ENCODE peak calls at places on chromosomes 5 and 9, in six cellular contexts. Q, L, Z, A, J and Y are unnamed samples.

GRCh38 chr5:20469792-20470191 is 481.8 kb upstream of the CDH18 start:
- DNase-seq in Z (no peak), Q (no peak), A (no peak), J (no peak), L (no peak), Y (no peak)

GRCh38 chr5:96657068-96657467 is 5.1 kb upstream of the CAST start:
- DNase-seq in Z (no peak), L (no peak), A (no peak), J (no peak), Q (peak), Y (peak)

GRCh38 chr5:96004754-96005153 is 43.1 kb upstream of the ELL2 start:
- DNase-seq in Q (no peak), Z (no peak), J (no peak), L (no peak), A (no peak), Y (no peak)

GRCh38 chr5:2764581-2764980 is 13.1 kb upstream of the IRX2 start:
- DNase-seq in L (no peak), A (no peak), Q (no peak), Z (no peak), J (no peak), Y (no peak)

GRCh38 chr5:81750308-81751008 is 439 bp downstream of the SSBP2 start:
- DNase-seq in Z (no peak), Q (no peak), J (no peak), A (no peak), L (no peak), Y (no peak)

GRCh38 chr9:115146581-115147021 is 28.6 kb upstream of the TNC start:
- DNase-seq in L (peak), Z (no peak), J (no peak), A (no peak), Q (peak), Y (peak)

GRCh38 chr5:173472164-173472563 is 143.9 kb upstream of the STC2 start:
- DNase-seq in Z (no peak), L (no peak), J (no peak), Q (peak), A (no peak), Y (peak)

GRCh38 chr5:172678902-172679301 is 37.8 kb downstream of the NEURL1B start:
- DNase-seq in Q (no peak), L (no peak), A (no peak), J (no peak), Z (no peak), Y (no peak)

GRCh38 chr9:33044677-33045282 is 19.7 kb downstream of the DNAJA1 start:
- DNase-seq in J (no peak), Q (no peak), L (peak), A (peak), Z (peak), Y (no peak)

GRCh38 chr9:129464972-129465833 is 155.7 kb downstream of the C9orf50 start:
- DNase-seq in A (no peak), Q (peak), Z (no peak), J (no peak), L (no peak), Y (peak)

GRCh38 chr9:3189113-3189861 is 336.5 kb downstream of the RFX3 start:
- DNase-seq in Z (no peak), J (no peak), A (no peak), Q (no peak), L (no peak), Y (no peak)

GRCh38 chr5:168852329-168852728 is 273.2 kb upstream of the PANK3 start:
- DNase-seq in J (no peak), L (no peak), Z (no peak), A (no peak), Q (no peak), Y (no peak)

GRCh38 chr9:137477778-137478612 is 18.9 kb upstream of the NSMF start:
- DNase-seq in Z (no peak), Q (no peak), L (no peak), J (no peak), A (no peak), Y (no peak)

GRCh38 chr9:12776775-12777055 is 1.9 kb downstream of the LURAP1L start:
- DNase-seq in L (no peak), Z (no peak), J (no peak), Q (peak), A (no peak), Y (peak)

GRCh38 chr5:37717613-37718431 is 122.0 kb downstream of the GDNF start:
- DNase-seq in J (no peak), Z (no peak), A (no peak), L (peak), Q (peak), Y (peak)

GRCh38 chr5:170151105-170151831 is 45.6 kb downstream of the FOXI1 start:
- DNase-seq in A (peak), J (peak), L (peak), Z (no peak), Q (peak), Y (peak)

GRCh38 chr9:91782711-91783214 is 167.3 kb downstream of the ROR2 start:
- DNase-seq in J (no peak), Z (no peak), A (no peak), Q (no peak), L (no peak), Y (no peak)

GRCh38 chr9:87381746-87382145 is 115.9 kb upstream of the DAPK1 start:
- DNase-seq in A (no peak), J (no peak), L (no peak), Z (no peak), Q (no peak), Y (no peak)

GRCh38 chr9:131036529-131037335 is 27.8 kb downstream of the LAMC3 start:
- DNase-seq in J (no peak), A (no peak), Z (no peak), Q (no peak), L (no peak), Y (no peak)

DNA sequence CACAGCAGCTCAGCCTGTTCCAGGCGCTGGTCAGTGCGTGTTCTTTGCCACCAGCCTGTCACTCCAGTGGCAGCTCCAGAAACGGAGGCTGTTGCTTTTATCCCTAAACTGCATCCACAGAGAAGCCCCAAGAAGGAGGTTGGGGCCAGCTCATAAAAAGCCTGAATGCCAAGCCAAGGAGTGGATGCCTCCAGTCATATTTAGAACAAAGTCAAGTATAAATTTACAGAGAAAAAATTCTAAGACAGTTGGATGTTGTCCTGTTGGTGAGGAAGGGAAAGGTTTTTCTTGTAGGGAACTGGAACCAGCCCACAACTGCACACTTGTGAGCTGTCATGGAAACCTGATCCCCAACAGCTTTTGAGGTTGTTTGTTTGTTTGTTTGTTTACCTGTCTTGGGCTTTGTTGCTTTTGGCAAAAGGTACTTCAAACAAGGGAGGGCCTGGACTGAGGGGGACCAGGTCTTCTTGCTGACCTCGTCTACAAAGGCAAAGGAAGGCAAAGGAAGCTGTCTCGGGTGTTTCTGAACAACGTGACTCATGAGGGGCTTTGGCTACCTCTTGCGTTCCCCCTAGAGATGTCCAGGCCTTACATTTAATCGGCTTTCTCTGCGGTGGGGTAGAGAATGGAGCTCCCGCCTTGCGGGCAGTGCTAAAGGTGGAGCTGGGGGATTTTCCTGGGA is 36.7 kb downstream of the OLFML2A start:
- DNase-seq in J (no peak), L (peak), A (no peak), Z (no peak), Q (no peak), Y (no peak)
- H4K8ac ChIP-seq in J (no peak), L (no peak), A (no peak), Z (no peak), Q (peak), Y (peak)

DNA sequence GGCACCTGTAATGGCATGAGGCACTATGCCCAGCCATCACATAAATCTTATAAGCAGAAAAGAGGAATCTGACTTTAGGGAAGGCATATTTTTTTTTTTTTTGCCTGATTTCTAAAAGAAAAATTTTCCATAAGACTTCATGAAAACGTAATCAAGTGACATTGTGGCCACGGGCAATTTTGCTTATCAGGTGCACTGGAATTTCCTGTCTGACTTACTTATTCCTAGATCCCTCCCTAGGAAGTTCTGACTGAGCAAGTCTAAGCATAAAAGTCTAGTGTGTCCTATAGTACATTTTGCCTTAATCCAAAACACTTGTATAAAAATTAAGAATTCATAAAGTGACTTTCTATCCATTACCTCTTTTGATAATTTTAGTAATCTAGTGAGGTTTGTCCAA is 12.5 kb downstream of the C5orf46 start:
- DNase-seq in Q (no peak), Z (no peak), A (no peak), J (no peak), L (no peak), Y (no peak)
- H3K4ac ChIP-seq in Q (no peak), Z (no peak), A (no peak), J (no peak), L (no peak), Y (no peak)

GRCh38 chr5:157509587-157509986 is 49.6 kb downstream of the NIPAL4 start:
- DNase-seq in L (no peak), J (no peak), A (no peak), Q (no peak), Z (no peak), Y (no peak)

GRCh38 chr5:157514974-157515373 is 55.0 kb downstream of the NIPAL4 start:
- DNase-seq in L (no peak), Z (no peak), A (no peak), J (no peak), Q (no peak), Y (no peak)

GRCh38 chr5:157513182-157513581 is 53.2 kb downstream of the NIPAL4 start:
- DNase-seq in L (no peak), J (no peak), A (no peak), Z (no peak), Q (no peak), Y (no peak)

GRCh38 chr5:157510682-157511081 is 50.7 kb downstream of the NIPAL4 start:
- DNase-seq in J (no peak), Z (no peak), A (no peak), L (no peak), Q (no peak), Y (no peak)

DNA sequence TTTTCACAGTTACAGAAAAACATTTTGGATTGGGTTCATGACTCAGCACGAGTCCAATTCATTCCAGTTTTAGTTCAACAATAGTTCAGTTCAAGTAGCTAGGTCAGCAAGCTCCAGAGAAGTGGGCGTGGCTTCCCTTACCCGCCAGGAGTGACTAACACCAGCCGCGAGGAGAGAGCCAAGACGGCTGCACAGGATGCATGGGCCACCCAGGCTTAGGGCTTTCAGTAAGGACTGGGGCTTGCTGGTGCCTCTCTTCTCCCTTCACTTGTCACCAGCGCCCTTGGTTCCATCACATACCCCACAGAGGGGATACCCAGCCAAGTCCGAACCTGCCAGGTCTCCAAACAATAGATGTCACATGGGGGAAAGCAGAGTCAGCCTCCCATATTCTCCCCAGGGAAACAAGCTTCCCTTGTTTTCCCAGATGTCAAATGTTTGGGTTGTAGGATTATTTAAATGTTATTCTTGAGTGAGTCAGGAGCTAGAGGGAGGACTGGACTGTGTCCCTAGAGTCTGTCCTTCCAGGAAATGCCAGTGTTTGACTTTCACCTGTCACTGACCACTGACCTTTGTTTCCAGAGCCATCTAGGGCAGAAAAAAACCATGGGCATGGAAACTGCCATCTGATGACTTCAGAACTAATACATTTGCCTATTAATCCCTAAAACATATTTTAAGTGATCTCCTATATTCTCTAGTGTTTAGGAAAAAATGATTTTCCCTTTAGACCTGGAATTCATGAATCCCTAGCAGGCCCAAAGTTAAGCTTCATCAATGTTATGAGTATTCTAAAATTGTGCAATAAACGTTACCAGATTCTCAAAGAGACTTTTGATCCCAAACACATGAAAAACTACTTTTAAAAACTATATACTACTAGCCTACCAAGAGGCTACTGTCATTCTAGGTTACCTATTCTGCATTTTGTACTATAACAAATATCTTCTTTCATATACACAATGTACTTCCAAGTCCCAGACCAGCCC is 51.9 kb downstream of the NIPAL4 start:
- DNase-seq in J (no peak), L (peak), Q (peak), Z (no peak), A (no peak), Y (peak)
- H2BK15ac ChIP-seq in J (no peak), L (no peak), Q (no peak), Z (no peak), A (no peak), Y (peak)

GRCh38 chr5:39073759-39074008 is 515 bp downstream of the RICTOR start:
- DNase-seq in A (no peak), L (no peak), Z (peak), Q (no peak), J (no peak), Y (no peak)
- H4K8ac ChIP-seq in A (no peak), L (no peak), Z (no peak), Q (peak), J (peak), Y (peak)

GRCh38 chr5:150159741-150160179 is 4.1 kb upstream of the PDGFRB start:
- DNase-seq in L (no peak), Q (peak), Z (no peak), A (no peak), J (no peak), Y (peak)
- H3K4ac ChIP-seq in L (no peak), Q (peak), Z (no peak), A (no peak), J (no peak), Y (peak)

DNA sequence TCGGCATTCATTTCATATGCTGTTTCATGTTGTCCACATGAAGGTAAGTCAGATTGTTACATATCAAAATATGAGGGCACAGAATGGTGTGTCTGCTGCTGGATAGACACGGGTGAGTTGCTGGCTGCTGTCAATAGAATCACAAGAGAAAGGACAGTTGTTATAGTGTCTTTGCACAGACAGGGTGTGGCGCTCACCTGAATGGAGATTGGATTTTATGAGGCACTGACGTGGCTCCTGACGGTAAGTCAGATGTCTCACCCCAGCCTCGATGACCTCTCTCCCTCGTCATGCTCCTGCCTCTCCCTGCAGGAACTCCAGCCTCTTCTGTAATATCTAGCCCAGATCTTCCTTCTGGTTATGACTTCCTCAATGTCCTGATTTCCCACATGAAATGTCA is 75.4 kb upstream of the SELENOP start:
- DNase-seq in Q (no peak), Z (no peak), L (no peak), A (no peak), J (no peak), Y (no peak)
- H2BK15ac ChIP-seq in Q (no peak), Z (no peak), L (no peak), A (no peak), J (no peak), Y (no peak)

GRCh38 chr5:56983593-56984361 is 31.9 kb upstream of the MIER3 start:
- DNase-seq in J (no peak), A (no peak), L (no peak), Z (no peak), Q (no peak), Y (peak)
- H4K8ac ChIP-seq in J (no peak), A (no peak), L (no peak), Z (no peak), Q (no peak), Y (no peak)

GRCh38 chr9:128034821-128035764 is 32.0 kb downstream of the NAIF1 start:
- DNase-seq in A (peak), Q (peak), J (peak), L (peak), Z (peak), Y (peak)
- H3K4ac ChIP-seq in A (no peak), Q (no peak), J (no peak), L (no peak), Z (no peak), Y (peak)